ENCODE peak calls at places on chromosomes 16 and 17, in six cellular contexts. O is NCI-H460; L is NCI-H748 treated with DMSO at 0.1 percent for 48 hours; V is effector CD4-positive, alpha-beta T cell; G is GM12892; P is NCI-H1105. I is an unnamed sample.

GRCh38 chr16:17211797-17212196 is 259.0 kb downstream of the XYLT1 start:
- DNase-seq in O (no peak), L (no peak), V (no peak), G (no peak), P (no peak), I (no peak)

GRCh38 chr16:27639588-27640276 is 89.8 kb downstream of the KATNIP start:
- DNase-seq in O (peak; percentile 28), L (no peak), V (no peak), G (peak; percentile 58), P (no peak), I (no peak)

GRCh38 chr17:48055531-48056245 is 7.5 kb downstream of the NFE2L1 start:
- DNase-seq in O (peak; percentile 97), L (no peak), V (no peak), G (no peak), P (no peak), I (no peak)

GRCh38 chr16:75306102-75306762 is 54.8 kb upstream of the BCAR1 start:
- DNase-seq in O (peak; percentile 84), L (no peak), V (no peak), G (no peak), P (no peak), I (no peak)

GRCh38 chr17:10149573-10150399 is 48.6 kb downstream of the GAS7 start:
- DNase-seq in O (peak; percentile 34), L (no peak), V (no peak), G (no peak), P (no peak), I (no peak)

GRCh38 chr17:13004336-13004735 is 13.5 kb downstream of the ELAC2 start:
- DNase-seq in O (no peak), L (no peak), V (no peak), G (no peak), P (no peak), I (no peak)

GRCh38 chr17:29084476-29085148 is 41.7 kb downstream of the PIPOX start:
- DNase-seq in O (no peak), L (peak; percentile 78), V (no peak), G (no peak), P (peak; percentile 80), I (peak; percentile 87)

GRCh38 chr17:55356440-55357328 is 65.0 kb downstream of the MMD start:
- DNase-seq in O (peak; percentile 70), L (peak; percentile 39), V (peak; percentile 50), G (peak; percentile 28), P (peak; percentile 25), I (peak; percentile 77)

GRCh38 chr16:54654429-54654828 is 276.2 kb upstream of the IRX5 start:
- DNase-seq in O (no peak), L (no peak), V (no peak), G (no peak), P (peak; percentile 93), I (no peak)

GRCh38 chr16:78386925-78387324 is 287.5 kb downstream of the WWOX start:
- DNase-seq in O (no peak), L (no peak), V (no peak), G (no peak), P (no peak), I (no peak)

GRCh38 chr17:44907696-44908470 is 7.4 kb downstream of the GFAP start:
- DNase-seq in O (no peak), L (no peak), V (no peak), G (no peak), P (no peak), I (no peak)

GRCh38 chr17:33871720-33872535 is 383.2 kb upstream of the CCL2 start:
- DNase-seq in O (no peak), L (peak; percentile 61), V (no peak), G (no peak), P (peak; percentile 7), I (peak; percentile 41)

GRCh38 chr16:30900588-30900987 is 4.2 kb downstream of the CTF1 start:
- DNase-seq in O (no peak), L (no peak), V (no peak), G (no peak), P (no peak), I (no peak)

I was measured in NCI-H774.